ENCODE peak calls at places on chromosomes 5 and 9, in four cellular contexts. J is keratinocyte, O is bronchial epithelial cell, B is pancreas. I is an unnamed sample.
A peak's percentile ranks its signal among the peaks of the same experiment; 100 is the strongest.

GRCh38 chr5:53569486-53569885 is 9.0 kb downstream of the NDUFS4 start:
- DNase-seq in J (no peak), B (no peak), O (peak; percentile 44), I (no peak)

GRCh38 chr9:12461759-12462158 is 231.4 kb upstream of the TYRP1 start:
- DNase-seq in B (no peak), O (no peak), J (no peak), I (no peak)

GRCh38 chr9:132560604-132561304 is 21.7 kb upstream of the BARHL1 start:
- DNase-seq in B (peak; percentile 20), O (no peak), J (no peak), I (no peak)

GRCh38 chr9:129520981-129521380 is 99.9 kb downstream of the C9orf50 start:
- DNase-seq in J (no peak), B (no peak), O (no peak), I (no peak)

GRCh38 chr5:58456486-58456885 is 3.4 kb downstream of the PLK2 start:
- DNase-seq in B (no peak), J (peak; percentile 54), O (no peak), I (no peak)

GRCh38 chr5:59089767-59090166 is 506.9 kb downstream of the RAB3C start:
- DNase-seq in B (no peak), J (no peak), O (no peak), I (no peak)

GRCh38 chr5:116492016-116492623 is 82.5 kb downstream of the SEMA6A start:
- DNase-seq in O (peak; percentile 92), J (peak; percentile 28), B (no peak), I (no peak)

GRCh38 chr5:66661149-66661548 is 65.0 kb downstream of the MAST4 start:
- DNase-seq in O (no peak), B (no peak), J (no peak), I (peak; percentile 67)

GRCh38 chr9:132994410-132995120 is 16.1 kb downstream of the GFI1B start:
- DNase-seq in O (peak; percentile 92), B (no peak), J (peak; percentile 69), I (no peak)

GRCh38 chr5:90173299-90174030 is 236.1 kb downstream of the CETN3 start:
- DNase-seq in B (no peak), J (no peak), O (peak; percentile 25), I (no peak)

DNA sequence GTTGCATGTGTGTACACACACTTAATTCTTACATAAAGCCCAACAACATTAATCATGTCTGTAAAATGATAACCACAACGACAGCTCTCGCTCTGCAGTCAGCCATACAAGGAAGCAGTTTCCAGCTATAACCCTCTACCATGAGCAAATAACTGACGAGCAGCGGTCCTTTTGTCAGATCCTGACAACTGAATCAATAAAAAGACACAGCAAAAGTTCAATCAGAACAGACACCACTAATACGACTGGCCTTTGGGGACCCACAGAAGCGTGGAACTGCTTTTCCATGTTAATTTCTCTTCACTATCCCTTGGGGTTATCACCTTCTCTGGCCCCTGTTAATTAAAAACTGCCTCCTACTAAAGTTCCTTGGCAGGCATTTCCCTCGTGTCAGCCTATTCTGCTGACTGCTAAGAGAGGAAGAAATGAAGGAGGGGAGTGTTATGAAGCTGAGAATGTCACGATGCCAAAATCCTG is 722.8 kb upstream of the GRAMD2B start:
- DNase-seq in O (peak; percentile 67), B (no peak), J (no peak), I (no peak)
- H3K4me3 ChIP-seq in O (no peak overlapping the region), B (no peak overlapping the region), J (no peak overlapping the region), I (no peak overlapping the region)

DNA sequence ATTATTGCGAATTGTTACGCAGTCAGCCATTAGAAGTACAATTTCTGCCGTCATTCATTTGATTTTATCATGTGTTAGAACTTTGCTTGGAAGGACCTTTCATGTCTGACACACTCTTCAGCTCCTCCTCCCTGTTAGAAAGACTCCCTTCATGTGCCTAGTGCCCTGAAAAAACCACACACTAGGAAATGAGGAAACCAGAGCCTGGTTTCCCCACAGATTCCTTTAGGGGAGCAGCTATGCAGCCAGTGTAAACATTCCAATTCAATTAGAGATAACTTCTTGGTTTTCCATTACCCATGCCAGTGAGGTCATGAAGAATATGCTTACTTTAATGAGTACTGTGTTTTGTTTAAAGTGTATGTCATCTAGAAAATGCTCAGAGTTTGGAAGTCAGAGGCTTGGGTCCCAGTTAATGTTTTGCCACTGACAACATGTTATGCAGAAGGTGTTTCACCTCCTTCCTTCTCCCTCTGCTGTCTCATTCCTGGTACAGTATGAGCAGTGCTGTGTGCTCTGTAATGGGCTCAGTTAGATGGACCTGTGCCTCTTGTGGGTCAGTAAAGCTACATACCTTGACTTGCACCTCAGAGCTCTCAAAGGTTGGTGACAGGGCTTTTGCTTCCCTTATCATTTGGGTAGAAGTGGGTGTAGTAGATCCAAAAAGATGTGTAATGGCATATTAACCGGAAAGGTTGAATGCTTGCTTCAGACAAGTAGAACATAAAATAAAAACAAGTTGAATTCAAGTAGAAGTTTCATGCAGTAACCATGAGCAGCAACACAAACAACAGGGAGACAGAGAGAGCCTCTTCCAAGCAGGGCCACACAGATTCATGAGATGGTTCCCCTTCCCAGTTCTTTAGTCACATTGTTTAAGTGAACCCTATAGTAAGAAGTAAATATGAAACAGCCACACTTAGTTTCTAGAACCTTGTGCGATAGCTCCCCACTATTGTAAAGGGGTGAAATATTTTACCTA is 52.6 kb upstream of the TNFAIP8 start:
- DNase-seq in J (no peak), O (peak; percentile 99), B (no peak), I (no peak)
- TF ChIP-seq CTCF in J (no peak), O (no peak), B (no peak), I (no peak)

GRCh38 chr9:134324359-134325095 is 1.7 kb upstream of the RXRA start:
- DNase-seq in J (no peak), B (peak; percentile 49), O (no peak), I (peak; percentile 40)
- H3K4me3 ChIP-seq in J (no peak overlapping the region), B (no peak overlapping the region), O (peak overlapping the region; percentile 67), I (peak overlapping the region; percentile 65)

DNA sequence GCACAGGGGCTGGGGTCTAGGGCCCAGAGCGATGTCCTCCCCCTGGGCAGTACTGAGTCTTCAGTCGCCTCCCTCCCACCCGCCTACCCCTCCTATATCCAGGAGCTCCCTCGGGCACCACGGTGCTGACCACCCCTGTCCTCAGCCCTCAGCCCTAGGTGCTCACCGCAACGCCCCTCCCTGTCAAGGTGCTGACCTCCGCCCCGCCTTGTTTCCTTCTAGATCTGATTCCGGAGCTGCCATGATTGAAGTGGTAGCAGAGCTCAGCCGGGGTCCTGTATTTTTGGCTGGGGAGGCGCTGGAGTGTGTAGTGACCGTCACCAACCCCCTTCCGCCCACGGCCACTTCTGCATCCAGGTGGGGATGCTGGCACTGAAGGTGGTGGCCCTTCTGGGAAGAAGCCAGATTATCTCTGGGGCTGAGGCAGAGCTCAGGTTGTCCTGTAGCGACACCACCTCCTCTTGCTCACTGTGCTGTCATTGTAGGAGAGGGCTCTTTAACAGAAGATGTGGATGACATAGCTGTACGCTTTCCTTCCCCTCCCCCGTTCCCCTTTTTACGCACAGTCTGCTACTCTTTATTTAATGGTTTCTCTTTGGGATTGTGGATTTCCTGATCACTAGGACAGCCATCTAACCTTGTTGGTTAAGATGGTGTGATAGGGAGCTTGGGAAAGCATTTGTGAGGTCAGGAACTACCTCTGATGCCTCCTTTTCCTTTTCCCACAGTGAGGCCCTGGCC is 598 bp downstream of the RGP1 start:
- DNase-seq in B (peak; percentile 84), O (peak; percentile 40), J (no peak), I (peak; percentile 45)
- TF ChIP-seq CTCF in B (no peak), O (no peak), J (no peak), I (no peak)

GRCh38 chr9:137052998-137053943 is 590 bp downstream of the ENTPD2 start:
- DNase-seq in J (no peak), B (peak; percentile 86), O (no peak), I (no peak)
- H3K4me3 ChIP-seq in J (peak overlapping the region; percentile 47), B (peak overlapping the region; percentile 24), O (peak overlapping the region; percentile 44), I (peak overlapping the region; percentile 13)

DNA sequence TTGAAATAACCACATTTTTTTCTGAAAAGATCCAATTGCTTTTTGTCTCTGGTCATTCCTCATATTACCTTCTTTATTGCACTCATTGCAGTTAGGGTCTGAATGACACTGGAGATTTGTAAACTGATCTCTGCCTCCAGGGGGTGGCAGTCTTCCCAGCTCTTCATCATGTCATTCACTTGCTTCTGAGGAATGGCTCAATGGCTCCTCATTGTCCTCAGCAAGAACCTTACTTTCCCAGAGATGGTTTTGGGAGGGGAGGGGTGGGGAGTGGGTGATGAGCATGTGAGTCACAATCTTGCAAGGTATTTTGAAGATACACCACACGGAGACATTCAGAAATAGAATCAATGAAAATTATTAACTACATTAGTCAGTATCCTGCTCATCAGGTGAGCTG is 159.8 kb upstream of the GAS1 start:
- DNase-seq in B (no peak), O (peak; percentile 50), J (peak; percentile 88), I (no peak)
- TF ChIP-seq CTCF in B (no peak), O (no peak), J (peak; percentile 44), I (no peak)

GRCh38 chr9:110207071-110207923 is 662 bp downstream of the C9orf152 start:
- DNase-seq in B (peak; percentile 96), O (no peak), J (no peak), I (no peak)
- H3K4me3 ChIP-seq in B (peak overlapping the region; percentile 8), O (no peak overlapping the region), J (no peak overlapping the region), I (no peak overlapping the region)

GRCh38 chr5:92222449-92222848 is 839.3 kb upstream of the ARRDC3 start:
- DNase-seq in B (no peak), O (no peak), J (no peak), I (no peak)
- TF ChIP-seq CTCF in B (no peak), O (no peak), J (no peak), I (no peak)